ENCODE peak calls at places on chromosomes 1 and 21, in six cellular contexts. Q, E, B, Y, I and G are unnamed samples. For H3K9me3, the result is how much of the 10 kb centered on the place peaks cover.

GRCh38 chr1:178725603-178726517 is 816 bp downstream of the RALGPS2 start:
- DNase-seq in E (peak), B (peak), Q (peak), Y (peak), I (no peak), G (peak)

GRCh38 chr1:111542187-111542586 is 38.8 kb upstream of the ADORA3 start:
- DNase-seq in B (no peak), E (no peak), I (no peak), Q (no peak), Y (no peak), G (no peak)

GRCh38 chr1:28326980-28327379 is 1.9 kb upstream of the MED18 start:
- DNase-seq in I (no peak), Q (no peak), E (no peak), Y (no peak), B (no peak), G (no peak)

GRCh38 chr1:2556277-2557145 is at the start of gene TNFRSF14:
- DNase-seq in E (no peak), Q (peak), I (no peak), Y (peak), B (peak), G (peak)

GRCh38 chr1:155920717-155921116 is 9.6 kb upstream of the RIT1 start:
- DNase-seq in I (no peak), Y (no peak), B (no peak), Q (no peak), E (no peak), G (no peak)

GRCh38 chr1:46638921-46639320 is 22.3 kb upstream of the MOB3C start:
- DNase-seq in Q (no peak), I (no peak), B (no peak), Y (no peak), E (no peak), G (no peak)

GRCh38 chr1:29105822-29106221 is 17.9 kb downstream of the TMEM200B start:
- DNase-seq in Q (no peak), B (no peak), I (no peak), E (no peak), Y (no peak), G (no peak)

GRCh38 chr1:153533689-153534201 is 2.0 kb downstream of the S100A6 start:
- DNase-seq in Q (no peak), E (no peak), B (no peak), I (no peak), Y (no peak), G (peak)

GRCh38 chr1:106678661-106679060 is 377.8 kb upstream of the PRMT6 start:
- DNase-seq in Q (no peak), Y (no peak), E (no peak), B (no peak), I (no peak), G (no peak)

GRCh38 chr21:14405225-14405624 is 22.3 kb upstream of the HSPA13 start:
- DNase-seq in I (no peak), E (no peak), Y (no peak), Q (no peak), B (no peak), G (no peak)

GRCh38 chr1:29682171-29682917 is 446.0 kb downstream of the PTPRU start:
- DNase-seq in I (no peak), B (no peak), Y (no peak), Q (peak), E (no peak), G (peak)

GRCh38 chr1:33244143-33244808 is 12.0 kb upstream of the ZNF362 start:
- DNase-seq in I (no peak), E (no peak), Y (no peak), Q (no peak), B (no peak), G (no peak)

GRCh38 chr21:32389337-32390015 is 3.3 kb downstream of the URB1 start:
- DNase-seq in Y (no peak), Q (no peak), I (no peak), E (no peak), B (no peak), G (no peak)

GRCh38 chr1:151902858-151903257 is 6.5 kb downstream of the THEM4 start:
- DNase-seq in I (no peak), B (no peak), E (no peak), Q (no peak), Y (no peak), G (no peak)

GRCh38 chr1:65317866-65318653 is 8.7 kb downstream of the DNAJC6 start:
- DNase-seq in Y (no peak), I (no peak), E (no peak), B (no peak), Q (no peak), G (no peak)

GRCh38 chr1:112083487-112083886 is 94.0 kb upstream of the KCND3 start:
- DNase-seq in Y (no peak), I (no peak), B (no peak), E (peak), Q (no peak), G (no peak)

GRCh38 chr1:230772457-230773395 is 25.5 kb downstream of the CAPN9 start:
- DNase-seq in B (peak), E (no peak), Y (no peak), I (no peak), Q (peak), G (peak)

GRCh38 chr1:169217621-169218020 is 111.1 kb downstream of the ATP1B1 start:
- DNase-seq in Y (no peak), E (no peak), Q (no peak), B (no peak), I (no peak), G (no peak)

GRCh38 chr1:60281360-60281932 is 207.9 kb upstream of the C1orf87 start:
- DNase-seq in I (peak), B (peak), E (peak), Y (no peak), Q (peak), G (peak)

GRCh38 chr1:19688041-19688842 is 23.6 kb downstream of the HTR6 start:
- DNase-seq in B (no peak), E (no peak), I (no peak), Y (peak), Q (no peak), G (no peak)

GRCh38 chr1:95086949-95087533 is 14.3 kb upstream of the ALG14 start:
- DNase-seq in B (no peak), Y (no peak), Q (peak), I (no peak), E (no peak), G (no peak)

DNA sequence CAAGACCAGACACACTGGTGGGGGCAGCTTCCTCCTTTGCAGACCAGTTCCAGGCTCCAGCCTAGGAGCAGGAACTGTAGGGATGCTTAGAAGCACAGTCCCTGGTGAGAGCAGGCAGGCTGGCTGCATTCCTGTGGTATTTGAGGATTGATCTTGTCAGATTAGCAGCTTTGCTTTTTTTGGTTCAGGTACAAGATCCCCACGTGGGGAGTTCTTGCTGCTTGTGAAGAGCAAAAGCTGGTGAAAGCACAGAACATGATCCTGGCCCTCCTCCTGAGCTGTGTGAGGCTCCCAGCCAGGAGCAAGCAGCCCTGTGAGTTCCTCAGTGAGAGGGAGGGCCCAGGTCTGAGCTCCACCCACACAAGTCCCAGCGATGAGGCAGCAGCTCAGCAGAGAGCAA is 75.3 kb upstream of the ARTN start:
- DNase-seq in B (peak), I (no peak), Q (peak), E (peak), Y (no peak), G (no peak)
- H3K27ac ChIP-seq in B (no peak), I (no peak), Q (no peak), E (no peak), Y (no peak), G (no peak)

DNA sequence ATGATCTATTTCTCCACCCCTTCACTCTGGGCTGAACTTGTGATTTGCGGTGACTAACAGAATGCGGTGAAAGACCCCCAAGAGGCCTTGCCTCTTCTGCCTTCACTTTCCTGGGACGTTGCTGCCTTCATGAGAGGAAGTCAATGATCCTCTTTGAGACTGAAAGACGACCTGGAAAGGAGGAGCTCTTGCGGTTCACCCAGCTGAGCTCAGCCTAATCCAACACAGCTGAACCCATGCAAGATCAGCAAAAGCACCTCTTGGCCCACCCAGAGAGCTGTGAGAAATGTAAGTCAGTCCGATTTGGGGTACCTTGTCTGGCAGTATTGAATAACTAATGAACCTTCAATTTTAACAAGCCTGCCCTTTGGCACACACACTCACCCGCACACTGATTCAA is 767.4 kb upstream of the TPTE start:
- DNase-seq in E (no peak), Y (no peak), I (no peak), B (no peak), Q (no peak), G (no peak)
- H3K9me3 ChIP-seq in E (under half), Y (under half), I (under half), B (under half), Q (under half), G (under half)

GRCh38 chr1:161233102-161233501 is 4.9 kb downstream of the NR1I3 start:
- DNase-seq in E (no peak), Q (no peak), I (no peak), B (no peak), Y (no peak), G (no peak)
- H3K27ac ChIP-seq in E (no peak), Q (no peak), I (no peak), B (no peak), Y (no peak), G (no peak)

GRCh38 chr1:82273816-82274215 is 473.1 kb downstream of the ADGRL2 start:
- DNase-seq in I (no peak), Q (no peak), Y (no peak), B (no peak), E (no peak), G (no peak)
- H3K9me3 ChIP-seq in I (under half), Q (under half), Y (under half), B (under half), E (under half), G (under half)

DNA sequence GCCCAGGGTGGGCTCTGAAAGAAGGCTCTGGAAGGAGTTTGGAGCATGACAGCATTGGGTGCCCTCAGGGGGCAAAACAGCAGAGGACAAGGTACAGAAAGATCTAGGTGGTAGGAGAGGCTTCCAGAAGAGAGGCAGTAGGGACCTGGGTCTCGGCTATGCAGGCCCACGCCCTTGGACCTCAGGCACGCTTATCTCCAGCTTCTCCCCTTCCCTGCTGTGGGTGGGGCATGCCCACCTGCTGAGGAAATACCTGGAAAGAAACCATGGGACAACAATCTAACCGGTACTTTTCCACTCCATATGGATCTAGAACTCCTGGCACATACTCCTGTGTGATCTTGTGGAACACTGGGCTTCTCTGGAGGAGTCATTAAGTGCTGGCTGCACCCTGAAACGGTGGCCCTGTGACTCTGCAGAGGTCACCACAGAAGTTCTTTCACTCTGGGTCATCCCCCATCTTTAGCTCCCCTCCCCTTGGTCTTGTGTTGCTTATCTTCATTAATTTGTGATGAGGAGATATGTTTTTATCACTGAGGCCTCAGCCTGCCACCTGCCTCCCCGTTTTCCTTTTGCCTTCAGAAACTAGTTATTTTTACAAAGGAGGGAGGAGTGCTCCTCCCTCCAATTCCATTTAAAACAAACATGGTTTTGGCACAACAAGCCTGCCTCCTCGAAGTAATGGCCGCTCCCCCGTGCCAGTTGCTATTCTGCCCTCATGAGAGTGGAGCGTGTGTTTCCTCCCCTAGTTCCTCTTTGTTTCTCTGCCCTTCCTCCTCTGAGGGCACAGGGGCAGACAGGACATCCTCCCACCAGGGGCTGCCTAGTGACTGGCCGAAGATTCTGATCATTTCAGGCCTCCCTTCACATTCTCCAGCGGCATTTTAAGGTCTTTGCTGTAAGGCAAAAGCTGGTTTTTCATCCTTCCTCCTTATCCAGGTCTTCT is 78.0 kb upstream of the ATP5PO start:
- DNase-seq in E (no peak), Q (peak), Y (no peak), I (no peak), B (no peak), G (peak)
- H3K27ac ChIP-seq in E (no peak), Q (no peak), Y (no peak), I (no peak), B (no peak), G (peak)

GRCh38 chr1:30927448-30927847 is 18.9 kb upstream of the SDC3 start:
- DNase-seq in B (no peak), I (no peak), Y (no peak), Q (no peak), E (no peak), G (no peak)
- H3K9me3 ChIP-seq in B (under half), I (under half), Y (under half), Q (under half), E (under half), G (under half)

GRCh38 chr1:26614655-26615411 is 81.0 kb upstream of the ARID1A start:
- DNase-seq in Y (no peak), E (no peak), Q (no peak), B (no peak), I (no peak), G (no peak)

DNA sequence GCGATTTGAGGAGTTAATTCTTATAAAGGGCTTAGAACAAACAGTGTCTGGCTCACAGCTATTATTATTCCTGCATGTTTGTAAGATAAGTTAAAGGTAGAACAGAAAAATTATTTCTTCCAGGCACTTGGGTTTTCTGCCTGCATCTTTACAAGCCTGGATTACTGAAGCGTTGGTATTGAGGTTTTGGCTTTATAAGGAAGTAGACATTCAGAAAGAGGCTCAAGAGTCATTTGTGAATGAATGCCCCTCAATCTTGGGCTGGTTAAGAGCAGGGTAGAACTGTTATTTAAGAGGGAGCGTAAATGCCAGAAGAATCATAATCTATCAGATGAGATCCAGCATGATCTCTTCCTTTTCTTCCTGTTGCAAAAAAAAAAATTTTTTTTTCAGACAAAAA is 77.3 kb upstream of the ARID1A start:
- DNase-seq in E (no peak), I (no peak), Q (no peak), B (no peak), Y (no peak), G (no peak)
- H3K27ac ChIP-seq in E (peak), I (no peak), Q (no peak), B (peak), Y (no peak), G (no peak)

DNA sequence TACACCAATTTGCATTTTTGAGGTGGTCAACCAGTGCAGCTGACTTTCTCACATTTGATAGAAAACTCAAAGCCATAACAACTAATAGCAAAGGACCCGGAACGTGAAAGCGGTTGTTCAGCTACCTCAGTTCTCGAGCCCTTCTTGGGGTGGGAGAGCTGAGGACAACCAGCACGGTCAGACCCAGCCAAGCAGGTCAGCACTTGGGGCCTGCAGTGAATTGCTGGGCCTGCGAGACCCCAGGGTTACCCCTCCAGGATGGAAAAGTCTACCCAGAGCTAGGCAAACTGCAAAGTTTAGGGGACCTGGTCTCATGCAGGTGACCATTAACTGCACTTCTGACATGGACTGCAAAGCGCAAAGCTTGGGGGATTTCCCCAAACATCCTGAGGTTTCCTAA is 23.8 kb upstream of the AJAP1 start:
- DNase-seq in Y (no peak), Q (no peak), B (no peak), E (no peak), I (no peak), G (no peak)
- H3K9me3 ChIP-seq in Y (under half), Q (under half), B (under half), E (under half), I (under half), G (under half)

GRCh38 chr1:82220754-82221153 is 420.0 kb downstream of the ADGRL2 start:
- DNase-seq in Y (no peak), B (no peak), Q (no peak), I (no peak), E (no peak), G (no peak)
- H3K27ac ChIP-seq in Y (no peak), B (no peak), Q (no peak), I (no peak), E (no peak), G (no peak)